ENCODE peak calls at places on chromosome 17, in five cellular contexts. R, C, Y, J and Z are unnamed samples. For H3K4me1, the result is how much of the 10 kb centered on the place peaks cover.

GRCh38 chr17:57679356-57679755 is 65.7 kb downstream of the CCDC182 start:
- DNase-seq in R (no peak), C (no peak), Y (no peak), J (no peak), Z (no peak)

GRCh38 chr17:35510031-35510430 is 27.4 kb downstream of the SLFN12L start:
- DNase-seq in R (no peak), C (no peak), Y (no peak), J (no peak), Z (no peak)

GRCh38 chr17:17792551-17793377 is 44.0 kb downstream of the SREBF1 start:
- DNase-seq in R (no peak), C (no peak), Y (no peak), J (no peak), Z (no peak)

GRCh38 chr17:21674242-21674731 is 18.0 kb upstream of the KCNJ18 start:
- DNase-seq in R (no peak), C (no peak), Y (no peak), J (no peak), Z (no peak)

GRCh38 chr17:79607941-79608728 is 2.7 kb downstream of the RBFOX3 start:
- DNase-seq in R (no peak), C (no peak), Y (no peak), J (no peak), Z (peak)

GRCh38 chr17:15945493-15946209 is 721 bp downstream of the ADORA2B start:
- DNase-seq in R (no peak), C (no peak), Y (peak), J (no peak), Z (peak)

GRCh38 chr17:35312790-35313711 is 60.4 kb downstream of the SLFN11 start:
- DNase-seq in R (peak), C (peak), Y (peak), J (peak), Z (peak)

GRCh38 chr17:74512041-74512440 is 19.2 kb downstream of the CD300LB start:
- DNase-seq in R (peak), C (no peak), Y (no peak), J (no peak), Z (no peak)

GRCh38 chr17:16463341-16464000 is 28.5 kb downstream of the LRRC75A start:
- DNase-seq in R (no peak), C (peak), Y (no peak), J (peak), Z (peak)

GRCh38 chr17:30443721-30444120 is 33.5 kb upstream of the GOSR1 start:
- DNase-seq in R (no peak), C (no peak), Y (no peak), J (no peak), Z (no peak)

GRCh38 chr17:73594025-73594424 is 50.2 kb downstream of the SDK2 start:
- DNase-seq in R (no peak), C (no peak), Y (no peak), J (no peak), Z (no peak)

GRCh38 chr17:80884811-80885210 is 106.8 kb upstream of the CHMP6 start:
- DNase-seq in R (no peak), C (no peak), Y (peak), J (no peak), Z (no peak)

GRCh38 chr17:71110326-71110725 is 941.0 kb downstream of the KCNJ2 start:
- DNase-seq in R (no peak), C (no peak), Y (no peak), J (no peak), Z (no peak)

GRCh38 chr17:9465216-9465921 is 110.3 kb downstream of the STX8 start:
- DNase-seq in R (no peak), C (no peak), Y (no peak), J (peak), Z (no peak)

GRCh38 chr17:59510611-59511010 is 54.8 kb upstream of the DHX40 start:
- DNase-seq in R (no peak), C (no peak), Y (no peak), J (no peak), Z (no peak)

GRCh38 chr17:57406131-57406980 is 150.0 kb downstream of the MSI2 start:
- DNase-seq in R (no peak), C (no peak), Y (no peak), J (no peak), Z (no peak)

GRCh38 chr17:81491761-81492160 is 20.8 kb downstream of the ACTG1 start:
- DNase-seq in R (no peak), C (no peak), Y (no peak), J (no peak), Z (no peak)

GRCh38 chr17:78972507-78973105 is 7.1 kb downstream of the LGALS3BP start:
- DNase-seq in R (no peak), C (no peak), Y (no peak), J (no peak), Z (no peak)

GRCh38 chr17:7292194-7292593 is 2.2 kb downstream of the YBX2 start:
- DNase-seq in R (no peak), C (no peak), Y (no peak), J (no peak), Z (no peak)
- H3K4me1 ChIP-seq in R (under half), C (under half), Y (under half), J (under half), Z (under half)

GRCh38 chr17:76713765-76714164 is 3.0 kb upstream of the MXRA7 start:
- DNase-seq in R (no peak), C (no peak), Y (no peak), J (no peak), Z (no peak)

GRCh38 chr17:76714336-76714735 is 3.6 kb upstream of the MXRA7 start:
- DNase-seq in R (no peak), C (no peak), Y (no peak), J (no peak), Z (no peak)

GRCh38 chr17:76715462-76715830 is 4.7 kb upstream of the MXRA7 start:
- DNase-seq in R (no peak), C (no peak), Y (no peak), J (no peak), Z (no peak)

GRCh38 chr17:76716146-76716833 is 5.5 kb upstream of the MXRA7 start:
- DNase-seq in R (peak), C (no peak), Y (peak), J (peak), Z (no peak)

DNA sequence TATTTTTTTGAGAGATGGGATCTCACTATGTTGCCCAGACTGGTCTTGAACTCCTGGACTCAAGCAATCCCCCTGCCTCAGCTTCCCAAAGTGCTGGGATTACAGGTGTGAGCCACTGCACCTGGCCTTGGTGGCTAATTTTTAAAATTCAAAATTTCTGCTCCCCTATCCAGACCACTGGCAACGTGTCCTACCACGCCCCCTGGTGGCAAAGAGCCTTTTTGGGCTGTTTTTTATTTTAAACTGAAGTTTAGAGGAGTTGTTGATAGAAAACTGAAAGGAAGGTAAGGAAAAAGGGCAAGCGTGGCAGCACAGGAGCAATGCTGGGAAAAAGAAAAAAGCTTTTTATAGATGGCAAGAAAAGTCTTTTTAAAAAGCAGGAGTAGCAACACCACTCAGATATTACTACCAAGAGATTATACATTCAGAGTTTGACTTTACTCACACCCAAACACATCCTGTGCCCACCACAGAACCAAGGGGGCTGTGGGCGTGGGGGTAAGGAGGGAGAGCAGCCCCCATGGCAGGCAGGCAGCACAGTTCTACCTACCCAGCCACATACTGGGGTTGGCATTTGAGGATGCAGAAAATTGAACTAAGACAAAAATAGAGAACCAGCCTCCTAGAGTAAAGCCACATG is 4.2 kb upstream of the MXRA7 start:
- DNase-seq in R (peak), C (peak), Y (peak), J (no peak), Z (peak)
- H3K4me1 ChIP-seq in R (under half), C (under half), Y (under half), J (under half), Z (under half)

GRCh38 chr17:42286411-42287295 is 1.6 kb upstream of the STAT5A start:
- DNase-seq in R (no peak), C (peak), Y (no peak), J (no peak), Z (peak)

GRCh38 chr17:42288985-42289862 is 926 bp downstream of the STAT5A start:
- DNase-seq in R (peak), C (peak), Y (peak), J (peak), Z (peak)

GRCh38 chr17:42289863-42290165 is 1.5 kb downstream of the STAT5A start:
- DNase-seq in R (peak), C (no peak), Y (no peak), J (no peak), Z (no peak)

GRCh38 chr17:42287305-42288077 is 807 bp upstream of the STAT5A start:
- DNase-seq in R (peak), C (peak), Y (peak), J (no peak), Z (peak)

GRCh38 chr17:42288078-42288984 is at the start of gene STAT5A:
- DNase-seq in R (peak), C (peak), Y (peak), J (peak), Z (peak)
- H3K4me1 ChIP-seq in R (under half), C (under half), Y (under half), J (under half), Z (under half)

DNA sequence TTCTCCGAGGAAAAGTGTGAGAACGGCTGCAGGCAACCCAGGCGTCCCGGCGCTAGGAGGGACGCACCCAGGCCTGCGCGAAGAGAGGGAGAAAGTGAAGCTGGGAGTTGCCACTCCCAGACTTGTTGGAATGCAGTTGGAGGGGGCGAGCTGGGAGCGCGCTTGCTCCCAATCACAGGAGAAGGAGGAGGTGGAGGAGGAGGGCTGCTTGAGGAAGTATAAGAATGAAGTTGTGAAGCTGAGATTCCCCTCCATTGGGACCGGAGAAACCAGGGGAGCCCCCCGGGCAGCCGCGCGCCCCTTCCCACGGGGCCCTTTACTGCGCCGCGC is at the start of gene ERBB2:
- DNase-seq in R (no peak), C (peak), Y (peak), J (peak), Z (peak)
- H3K4me1 ChIP-seq in R (under half), C (half or more), Y (under half), J (under half), Z (under half)

DNA sequence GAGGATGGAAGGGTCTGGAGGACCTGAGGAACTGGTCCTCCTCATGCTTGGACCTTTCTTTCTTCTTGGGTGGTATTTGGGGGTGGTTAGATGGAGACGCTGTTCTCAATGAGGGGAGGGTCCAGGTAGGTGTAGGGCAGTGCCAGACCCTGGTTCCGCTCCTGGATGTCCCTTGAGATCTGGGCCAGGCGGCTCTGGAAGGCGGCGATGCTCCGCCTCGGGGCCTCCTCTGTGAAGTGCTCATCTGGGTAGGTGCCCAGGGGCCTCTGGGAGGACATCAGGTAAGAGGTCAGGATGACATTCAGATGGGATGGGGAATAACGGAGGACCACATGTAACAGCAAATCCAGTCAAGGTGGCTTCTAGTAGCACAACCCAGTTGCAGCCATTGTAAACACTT is 9.0 kb upstream of the ALOX12B start:
- DNase-seq in R (no peak), C (no peak), Y (no peak), J (no peak), Z (no peak)
- H3K4me1 ChIP-seq in R (under half), C (under half), Y (under half), J (under half), Z (under half)

DNA sequence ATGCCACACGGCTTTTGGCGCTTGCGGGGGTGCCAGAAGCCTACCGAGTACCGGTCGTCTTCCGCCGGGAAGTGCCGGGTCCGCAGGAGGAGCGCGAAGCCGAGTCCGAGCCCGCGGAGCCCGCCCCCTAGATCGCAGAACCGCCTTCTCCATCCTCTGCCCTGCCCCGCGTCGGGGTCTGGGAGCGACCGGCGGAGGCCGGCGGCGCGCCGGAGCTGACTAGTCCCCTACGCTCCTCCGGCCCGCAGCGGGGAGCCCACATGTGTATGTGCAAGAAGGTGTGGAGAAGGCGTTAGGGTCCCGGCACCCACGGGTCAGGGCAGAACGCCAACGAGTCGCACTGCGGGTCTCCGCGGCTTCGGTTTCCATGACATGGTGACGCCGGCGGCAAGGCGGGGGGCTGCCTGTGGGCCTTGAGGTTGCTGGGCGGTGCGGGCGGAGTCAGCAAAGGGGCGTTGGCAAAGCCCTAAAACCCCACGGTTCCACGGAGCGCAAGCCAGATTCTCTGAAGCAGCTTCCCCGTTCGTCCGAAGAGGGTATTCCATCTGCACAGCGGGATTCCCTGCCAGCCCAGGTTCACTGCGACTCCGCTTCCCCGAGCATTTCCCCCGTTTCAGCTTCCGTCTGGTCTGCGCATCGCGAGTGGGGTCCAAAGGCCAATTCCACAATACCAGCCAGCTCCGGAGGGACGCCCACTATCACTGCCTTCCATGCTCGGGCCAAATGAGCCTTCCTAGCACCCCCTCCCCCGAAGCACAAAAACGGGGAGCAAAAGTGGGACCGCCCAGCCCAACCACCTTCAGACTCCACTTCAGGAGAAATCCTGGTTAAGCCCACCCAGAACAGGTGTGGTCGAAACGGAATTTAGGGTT is 2.3 kb upstream of the LHX1 start:
- DNase-seq in R (no peak), C (no peak), Y (no peak), J (no peak), Z (no peak)
- H3K4me1 ChIP-seq in R (half or more), C (half or more), Y (half or more), J (under half), Z (half or more)

DNA sequence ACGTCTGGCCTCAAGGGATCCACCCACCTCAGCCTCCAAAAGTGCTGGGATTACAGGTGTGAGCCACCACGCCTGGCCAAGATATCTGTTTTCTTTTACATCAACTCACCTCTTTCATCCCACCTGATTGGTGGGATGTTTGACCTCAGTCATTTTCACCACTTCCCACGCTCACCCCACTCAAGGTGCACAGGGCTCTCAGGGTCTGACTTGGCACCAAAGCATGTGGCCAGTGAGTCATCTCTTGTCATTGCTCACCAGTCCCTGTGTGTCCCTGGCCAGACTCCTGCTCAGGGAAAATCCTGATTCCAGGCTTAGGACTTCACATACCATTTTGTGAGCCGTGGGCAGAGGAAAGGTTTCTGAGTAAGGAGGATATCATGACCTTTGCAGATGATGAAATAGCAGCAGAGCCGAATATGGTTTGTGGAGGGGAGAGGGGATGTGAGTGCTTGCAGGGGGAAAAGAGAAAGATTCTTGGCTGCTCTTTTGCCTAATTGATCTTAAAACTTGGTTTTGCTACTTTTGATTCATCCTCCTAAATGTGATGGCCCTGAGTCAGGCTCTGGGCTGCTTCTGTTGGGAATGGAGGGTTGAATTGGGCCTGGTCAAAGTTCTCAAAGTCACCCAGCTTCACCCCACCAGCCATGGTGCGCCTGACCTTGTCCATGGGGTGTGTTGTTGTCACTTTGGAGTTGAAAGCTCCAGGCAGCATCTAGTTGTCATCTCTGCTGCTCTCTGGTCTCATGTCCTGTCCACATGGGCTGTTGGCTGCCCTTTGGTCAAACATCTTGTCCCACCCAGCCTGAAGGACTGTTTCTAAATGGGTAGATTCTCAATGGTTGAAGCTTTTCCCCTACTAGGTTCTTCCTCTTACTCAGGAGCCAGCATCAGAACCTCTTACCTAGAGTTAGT is 6.0 kb upstream of the KCNH6 start:
- DNase-seq in R (no peak), C (no peak), Y (no peak), J (no peak), Z (no peak)
- H3K4me1 ChIP-seq in R (half or more), C (under half), Y (under half), J (under half), Z (under half)

GRCh38 chr17:42096360-42097111 is 1.7 kb downstream of the ZNF385C start:
- DNase-seq in R (no peak), C (no peak), Y (no peak), J (no peak), Z (no peak)

GRCh38 chr17:42098747-42099399 is 600 bp upstream of the ZNF385C start:
- DNase-seq in R (no peak), C (no peak), Y (no peak), J (no peak), Z (no peak)

GRCh38 chr17:42101513-42102292 is 3.4 kb upstream of the ZNF385C start:
- DNase-seq in R (peak), C (peak), Y (peak), J (peak), Z (peak)

GRCh38 chr17:42094375-42095069 is 3.8 kb downstream of the ZNF385C start:
- DNase-seq in R (no peak), C (no peak), Y (no peak), J (no peak), Z (no peak)

GRCh38 chr17:42097691-42098661 is at the start of gene ZNF385C:
- DNase-seq in R (peak), C (no peak), Y (no peak), J (no peak), Z (no peak)
- H3K4me1 ChIP-seq in R (under half), C (under half), Y (under half), J (under half), Z (under half)

DNA sequence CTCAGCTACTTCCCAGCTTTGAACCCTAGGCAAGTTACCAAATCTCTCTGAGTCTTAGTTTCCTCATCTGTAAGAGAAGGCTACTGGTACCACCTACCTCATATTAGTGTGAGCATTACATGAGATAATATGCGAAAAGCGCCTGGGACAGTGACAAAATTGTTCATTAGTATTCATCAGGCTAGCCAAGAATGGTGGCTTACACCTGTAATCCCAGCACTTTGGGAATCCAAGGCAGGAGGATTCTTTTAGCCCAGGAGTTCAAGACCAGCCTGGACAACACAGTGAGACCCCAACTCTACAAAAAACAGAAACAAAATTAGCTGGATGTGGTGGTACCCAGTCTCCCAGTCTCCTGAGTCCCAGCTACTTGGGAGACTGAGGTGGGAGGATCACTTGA is 3.3 kb downstream of the PLCD3 start:
- DNase-seq in R (no peak), C (no peak), Y (no peak), J (no peak), Z (no peak)
- H3K4me1 ChIP-seq in R (half or more), C (under half), Y (half or more), J (under half), Z (half or more)